ENCODE peak calls at places on chromosomes 1 and 21, in four cellular contexts. D, Z, Q and H are unnamed samples.

GRCh38 chr1:109876617-109877319 is 33.9 kb upstream of the CSF1 start:
- DNase-seq in D (no peak), Z (no peak), Q (no peak), H (no peak)

GRCh38 chr1:151142411-151143056 is 3.9 kb downstream of the SEMA6C start:
- DNase-seq in D (no peak), Z (no peak), Q (no peak), H (no peak)

GRCh38 chr1:90964444-90965035 is 57.3 kb downstream of the ZNF644 start:
- DNase-seq in D (no peak), Z (no peak), Q (peak), H (no peak)

GRCh38 chr1:239678181-239678580 is 291.8 kb downstream of the CHRM3 start:
- DNase-seq in D (no peak), Z (no peak), Q (no peak), H (no peak)

GRCh38 chr1:192951961-192952460 is 107.1 kb downstream of the UCHL5 start:
- DNase-seq in D (no peak), Z (peak), Q (no peak), H (no peak)

GRCh38 chr1:36136535-36136934 is 11.5 kb upstream of the COL8A2 start:
- DNase-seq in D (no peak), Z (no peak), Q (no peak), H (no peak)

GRCh38 chr1:153561401-153561985 is 4.2 kb downstream of the S100A2 start:
- DNase-seq in D (no peak), Z (no peak), Q (no peak), H (no peak)

GRCh38 chr1:209655832-209656231 is 3.6 kb upstream of the LAMB3 start:
- DNase-seq in D (no peak), Z (no peak), Q (no peak), H (no peak)

GRCh38 chr21:42080788-42081083 is 9.6 kb downstream of the UMODL1 start:
- DNase-seq in D (no peak), Z (no peak), Q (no peak), H (no peak)

GRCh38 chr21:25956993-25957714 is 213.4 kb downstream of the APP start:
- DNase-seq in D (no peak), Z (no peak), Q (no peak), H (no peak)

GRCh38 chr1:196295766-196296165 is 312.5 kb downstream of the KCNT2 start:
- DNase-seq in D (no peak), Z (no peak), Q (no peak), H (no peak)

GRCh38 chr1:2437617-2438016 is 25.3 kb upstream of the PEX10 start:
- DNase-seq in D (no peak), Z (no peak), Q (no peak), H (no peak)

GRCh38 chr1:56415258-56415657 is 164.1 kb downstream of the PLPP3 start:
- DNase-seq in D (no peak), Z (no peak), Q (no peak), H (no peak)

GRCh38 chr1:109790735-109791494 is 27.2 kb upstream of the EPS8L3 start:
- DNase-seq in D (peak), Z (peak), Q (peak), H (peak)

GRCh38 chr1:77316006-77316405 is 34.2 kb downstream of the AK5 start:
- DNase-seq in D (no peak), Z (no peak), Q (no peak), H (no peak)

GRCh38 chr1:30923597-30923996 is 15.0 kb upstream of the SDC3 start:
- DNase-seq in D (no peak), Z (no peak), Q (no peak), H (no peak)

GRCh38 chr1:99250724-99251123 is 13.6 kb upstream of the PLPPR4 start:
- DNase-seq in D (no peak), Z (no peak), Q (no peak), H (no peak)

GRCh38 chr1:66323958-66324357 is 210.0 kb upstream of the SGIP1 start:
- DNase-seq in D (no peak), Z (no peak), Q (no peak), H (no peak)

GRCh38 chr1:109788695-109789521 is 25.2 kb upstream of the EPS8L3 start:
- DNase-seq in D (peak), Z (no peak), Q (peak), H (peak)

GRCh38 chr1:25675729-25676476 is 59.3 kb downstream of the MAN1C1 start:
- DNase-seq in D (no peak), Z (peak), Q (no peak), H (no peak)

GRCh38 chr1:115771847-115772457 is 3.4 kb upstream of the CASQ2 start:
- DNase-seq in D (peak), Z (peak), Q (peak), H (peak)

GRCh38 chr1:37793773-37794371 is at the start of gene MANEAL:
- DNase-seq in D (peak), Z (no peak), Q (no peak), H (peak)

GRCh38 chr1:57623039-57623790 is 199.4 kb upstream of the DAB1 start:
- DNase-seq in D (no peak), Z (no peak), Q (peak), H (peak)

GRCh38 chr1:201530741-201531521 is 8.0 kb upstream of the NAV1 start:
- DNase-seq in D (peak), Z (no peak), Q (peak), H (peak)

GRCh38 chr21:46459024-46459355 is 299 bp downstream of the DIP2A start:
- DNase-seq in D (no peak), Z (no peak), Q (no peak), H (no peak)

GRCh38 chr1:219365435-219365834 is 191.8 kb downstream of the LYPLAL1 start:
- DNase-seq in D (no peak), Z (no peak), Q (no peak), H (no peak)

GRCh38 chr1:39680751-39681150 is 8.8 kb upstream of the NT5C1A start:
- DNase-seq in D (no peak), Z (no peak), Q (no peak), H (no peak)

GRCh38 chr1:31801450-31801849 is 14.4 kb downstream of the SPOCD1 start:
- DNase-seq in D (no peak), Z (no peak), Q (no peak), H (no peak)

GRCh38 chr21:27419153-27419552 is 452.3 kb upstream of the ADAMTS5 start:
- DNase-seq in D (no peak), Z (no peak), Q (no peak), H (no peak)

GRCh38 chr1:189804352-189804751 is 673.3 kb downstream of the BRINP3 start:
- DNase-seq in D (no peak), Z (no peak), Q (no peak), H (no peak)

GRCh38 chr1:44377925-44378784 is 23.1 kb upstream of the ERI3 start:
- DNase-seq in D (peak), Z (no peak), Q (peak), H (peak)

DNA sequence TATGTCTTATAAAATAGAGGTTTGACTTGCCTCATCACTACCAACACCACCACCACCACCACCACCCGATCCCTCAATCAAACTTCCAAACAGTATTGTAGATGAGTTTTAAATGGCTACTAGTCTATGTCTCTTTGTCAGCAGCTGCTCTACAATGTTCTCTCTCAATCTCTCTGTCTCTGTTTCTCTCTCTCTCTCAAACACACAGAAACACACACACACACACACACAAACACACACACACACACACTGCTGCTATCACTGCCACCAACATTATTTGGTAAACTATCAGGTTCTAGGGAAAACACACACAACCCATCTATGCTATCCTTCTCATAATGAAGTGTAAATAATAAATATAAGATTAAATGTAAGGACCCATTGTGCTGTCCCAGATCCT is 2.4 kb downstream of the TNFSF4 start:
- DNase-seq in D (no peak), Z (no peak), Q (no peak), H (no peak)
- TF ChIP-seq FOXK2 in D (no peak), Z (no peak), Q (no peak), H (no peak)

DNA sequence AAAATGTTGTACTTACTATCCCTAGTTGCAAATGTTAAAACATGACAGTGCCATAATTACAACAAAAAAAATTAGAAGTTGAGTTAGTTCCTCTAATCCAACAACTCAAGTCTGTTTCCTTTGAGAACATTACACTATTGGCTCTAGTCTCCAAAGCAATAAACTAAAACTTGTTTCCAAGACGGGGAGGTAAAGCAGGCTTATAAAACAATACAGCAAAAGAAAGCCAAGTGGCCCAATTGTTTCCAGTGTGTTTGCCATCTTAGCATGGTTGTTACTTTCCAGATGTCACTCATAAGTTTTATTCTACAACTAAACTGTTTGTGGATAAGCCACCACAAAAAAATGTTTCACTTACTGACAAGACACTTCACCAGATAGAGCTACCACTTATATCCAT is 11.5 kb downstream of the KYAT3 start:
- DNase-seq in D (no peak), Z (no peak), Q (no peak), H (no peak)
- TF ChIP-seq FOXK2 in D (no peak), Z (no peak), Q (no peak), H (no peak)

GRCh38 chr1:169546087-169546995 is 39.9 kb downstream of the F5 start:
- DNase-seq in D (peak), Z (peak), Q (peak), H (peak)
- TF ChIP-seq FOXK2 in D (no peak), Z (no peak), Q (no peak), H (no peak)

GRCh38 chr1:87294633-87295032 is 34.0 kb upstream of the LMO4 start:
- DNase-seq in D (no peak), Z (no peak), Q (no peak), H (no peak)
- TF ChIP-seq FOXK2 in D (no peak), Z (no peak), Q (no peak), H (no peak)

GRCh38 chr1:97209381-97209780 is 487.8 kb downstream of the PTBP2 start:
- DNase-seq in D (no peak), Z (no peak), Q (no peak), H (no peak)
- TF ChIP-seq FOXK2 in D (no peak), Z (no peak), Q (no peak), H (no peak)